ENCODE peak calls at places on chromosomes 11 and 22, in ten cellular contexts. One of them, this sample, is unnamed.

GRCh38 chr11:87284306-87284705 is 246.6 kb downstream of the TMEM135 start:
- DNase-seq in Kasumi-1: no peak
- DNase-seq in activated CD8-positive, alpha-beta memory T cell treated with anti-CD3 and anti-CD28 coated beads, Interleukin-2, amount 50 U/mL, for 4 hours: no peak
- DNase-seq in substantia nigra: no peak
- DNase-seq in activated T-cell treated with anti-CD3 and anti-CD28 coated beads, Interleukin-2, amount 50 U/mL, for 48 hours: no peak
- DNase-seq in SHP77 treated with DMSO at 0.1 percent for 48 hours: no peak
- DNase-seq in spleen: no peak
- DNase-seq in fibroblast of the aortic adventitia: no peak
- DNase-seq in mesothelial cell of epicardium: no peak
- DNase-seq in Right ventricle myocardium inferior: no peak
- DNase-seq in this sample: no peak

GRCh38 chr11:73252577-73253191 is 19.5 kb upstream of the P2RY6 start:
- DNase-seq in activated CD8-positive, alpha-beta memory T cell treated with anti-CD3 and anti-CD28 coated beads, Interleukin-2, amount 50 U/mL, for 4 hours: no peak
- DNase-seq in spleen: no peak
- DNase-seq in substantia nigra: no peak
- DNase-seq in Right ventricle myocardium inferior: no peak
- DNase-seq in fibroblast of the aortic adventitia: no peak
- DNase-seq in activated T-cell treated with anti-CD3 and anti-CD28 coated beads, Interleukin-2, amount 50 U/mL, for 48 hours: no peak
- DNase-seq in Kasumi-1: peak
- DNase-seq in mesothelial cell of epicardium: no peak
- DNase-seq in SHP77 treated with DMSO at 0.1 percent for 48 hours: peak
- DNase-seq in this sample: no peak

GRCh38 chr22:41898645-41899044 is 16.2 kb downstream of the SHISA8 start:
- DNase-seq in activated CD8-positive, alpha-beta memory T cell treated with anti-CD3 and anti-CD28 coated beads, Interleukin-2, amount 50 U/mL, for 4 hours: no peak
- DNase-seq in SHP77 treated with DMSO at 0.1 percent for 48 hours: no peak
- DNase-seq in Right ventricle myocardium inferior: peak
- DNase-seq in spleen: no peak
- DNase-seq in Kasumi-1: no peak
- DNase-seq in mesothelial cell of epicardium: no peak
- DNase-seq in substantia nigra: no peak
- DNase-seq in activated T-cell treated with anti-CD3 and anti-CD28 coated beads, Interleukin-2, amount 50 U/mL, for 48 hours: no peak
- DNase-seq in fibroblast of the aortic adventitia: no peak
- DNase-seq in this sample: no peak

GRCh38 chr11:129694966-129695365 is 120.7 kb upstream of the TMEM45B start:
- DNase-seq in Right ventricle myocardium inferior: no peak
- DNase-seq in spleen: no peak
- DNase-seq in activated T-cell treated with anti-CD3 and anti-CD28 coated beads, Interleukin-2, amount 50 U/mL, for 48 hours: no peak
- DNase-seq in fibroblast of the aortic adventitia: no peak
- DNase-seq in activated CD8-positive, alpha-beta memory T cell treated with anti-CD3 and anti-CD28 coated beads, Interleukin-2, amount 50 U/mL, for 4 hours: no peak
- DNase-seq in mesothelial cell of epicardium: no peak
- DNase-seq in Kasumi-1: no peak
- DNase-seq in substantia nigra: no peak
- DNase-seq in SHP77 treated with DMSO at 0.1 percent for 48 hours: no peak
- DNase-seq in this sample: no peak

GRCh38 chr22:45885941-45886395 is 91.0 kb downstream of the WNT7B start:
- DNase-seq in SHP77 treated with DMSO at 0.1 percent for 48 hours: no peak
- DNase-seq in activated T-cell treated with anti-CD3 and anti-CD28 coated beads, Interleukin-2, amount 50 U/mL, for 48 hours: no peak
- DNase-seq in substantia nigra: no peak
- DNase-seq in spleen: peak
- DNase-seq in fibroblast of the aortic adventitia: no peak
- DNase-seq in Right ventricle myocardium inferior: no peak
- DNase-seq in activated CD8-positive, alpha-beta memory T cell treated with anti-CD3 and anti-CD28 coated beads, Interleukin-2, amount 50 U/mL, for 4 hours: no peak
- DNase-seq in mesothelial cell of epicardium: no peak
- DNase-seq in Kasumi-1: no peak
- DNase-seq in this sample: peak

GRCh38 chr22:37498289-37498909 is 12.2 kb upstream of the MFNG start:
- DNase-seq in substantia nigra: no peak
- DNase-seq in activated CD8-positive, alpha-beta memory T cell treated with anti-CD3 and anti-CD28 coated beads, Interleukin-2, amount 50 U/mL, for 4 hours: peak
- DNase-seq in SHP77 treated with DMSO at 0.1 percent for 48 hours: no peak
- DNase-seq in Kasumi-1: peak
- DNase-seq in activated T-cell treated with anti-CD3 and anti-CD28 coated beads, Interleukin-2, amount 50 U/mL, for 48 hours: peak
- DNase-seq in fibroblast of the aortic adventitia: no peak
- DNase-seq in mesothelial cell of epicardium: no peak
- DNase-seq in Right ventricle myocardium inferior: no peak
- DNase-seq in spleen: peak
- DNase-seq in this sample: no peak

GRCh38 chr11:69667619-69668604 is 7.2 kb downstream of the LTO1 start:
- DNase-seq in activated CD8-positive, alpha-beta memory T cell treated with anti-CD3 and anti-CD28 coated beads, Interleukin-2, amount 50 U/mL, for 4 hours: no peak
- DNase-seq in substantia nigra: no peak
- DNase-seq in Right ventricle myocardium inferior: no peak
- DNase-seq in fibroblast of the aortic adventitia: no peak
- DNase-seq in spleen: peak
- DNase-seq in Kasumi-1: no peak
- DNase-seq in activated T-cell treated with anti-CD3 and anti-CD28 coated beads, Interleukin-2, amount 50 U/mL, for 48 hours: no peak
- DNase-seq in mesothelial cell of epicardium: no peak
- DNase-seq in SHP77 treated with DMSO at 0.1 percent for 48 hours: no peak
- DNase-seq in this sample: no peak

GRCh38 chr11:60345489-60345888 is 18.4 kb downstream of the MS4A6E start:
- DNase-seq in activated CD8-positive, alpha-beta memory T cell treated with anti-CD3 and anti-CD28 coated beads, Interleukin-2, amount 50 U/mL, for 4 hours: no peak
- DNase-seq in fibroblast of the aortic adventitia: no peak
- DNase-seq in spleen: peak
- DNase-seq in substantia nigra: no peak
- DNase-seq in mesothelial cell of epicardium: no peak
- DNase-seq in activated T-cell treated with anti-CD3 and anti-CD28 coated beads, Interleukin-2, amount 50 U/mL, for 48 hours: peak
- DNase-seq in Right ventricle myocardium inferior: no peak
- DNase-seq in SHP77 treated with DMSO at 0.1 percent for 48 hours: no peak
- DNase-seq in Kasumi-1: peak
- DNase-seq in this sample: no peak

GRCh38 chr11:132111781-132112380 is 741.5 kb downstream of the NTM start:
- DNase-seq in Kasumi-1: no peak
- DNase-seq in SHP77 treated with DMSO at 0.1 percent for 48 hours: no peak
- DNase-seq in fibroblast of the aortic adventitia: peak
- DNase-seq in substantia nigra: no peak
- DNase-seq in Right ventricle myocardium inferior: no peak
- DNase-seq in activated T-cell treated with anti-CD3 and anti-CD28 coated beads, Interleukin-2, amount 50 U/mL, for 48 hours: no peak
- DNase-seq in mesothelial cell of epicardium: no peak
- DNase-seq in spleen: no peak
- DNase-seq in activated CD8-positive, alpha-beta memory T cell treated with anti-CD3 and anti-CD28 coated beads, Interleukin-2, amount 50 U/mL, for 4 hours: no peak
- DNase-seq in this sample: no peak

GRCh38 chr11:764322-765024 is 12.8 kb downstream of the GATD1 start:
- DNase-seq in Kasumi-1: no peak
- DNase-seq in SHP77 treated with DMSO at 0.1 percent for 48 hours: no peak
- DNase-seq in mesothelial cell of epicardium: no peak
- DNase-seq in activated CD8-positive, alpha-beta memory T cell treated with anti-CD3 and anti-CD28 coated beads, Interleukin-2, amount 50 U/mL, for 4 hours: no peak
- DNase-seq in Right ventricle myocardium inferior: no peak
- DNase-seq in fibroblast of the aortic adventitia: no peak
- DNase-seq in activated T-cell treated with anti-CD3 and anti-CD28 coated beads, Interleukin-2, amount 50 U/mL, for 48 hours: no peak
- DNase-seq in spleen: no peak
- DNase-seq in substantia nigra: no peak
- DNase-seq in this sample: peak

GRCh38 chr11:12502041-12502440 is 124.7 kb downstream of the PARVA start:
- DNase-seq in SHP77 treated with DMSO at 0.1 percent for 48 hours: no peak
- DNase-seq in activated T-cell treated with anti-CD3 and anti-CD28 coated beads, Interleukin-2, amount 50 U/mL, for 48 hours: no peak
- DNase-seq in mesothelial cell of epicardium: no peak
- DNase-seq in fibroblast of the aortic adventitia: no peak
- DNase-seq in substantia nigra: no peak
- DNase-seq in Kasumi-1: no peak
- DNase-seq in Right ventricle myocardium inferior: no peak
- DNase-seq in activated CD8-positive, alpha-beta memory T cell treated with anti-CD3 and anti-CD28 coated beads, Interleukin-2, amount 50 U/mL, for 4 hours: no peak
- DNase-seq in spleen: no peak
- DNase-seq in this sample: no peak

GRCh38 chr11:29124436-29124835 is 892.4 kb downstream of the KCNA4 start:
- DNase-seq in fibroblast of the aortic adventitia: no peak
- DNase-seq in activated T-cell treated with anti-CD3 and anti-CD28 coated beads, Interleukin-2, amount 50 U/mL, for 48 hours: no peak
- DNase-seq in substantia nigra: no peak
- DNase-seq in activated CD8-positive, alpha-beta memory T cell treated with anti-CD3 and anti-CD28 coated beads, Interleukin-2, amount 50 U/mL, for 4 hours: no peak
- DNase-seq in SHP77 treated with DMSO at 0.1 percent for 48 hours: no peak
- DNase-seq in mesothelial cell of epicardium: no peak
- DNase-seq in spleen: no peak
- DNase-seq in Kasumi-1: no peak
- DNase-seq in Right ventricle myocardium inferior: no peak
- DNase-seq in this sample: no peak

GRCh38 chr11:38900156-38900679 is 2302.2 kb upstream of the RAG2 start:
- DNase-seq in mesothelial cell of epicardium: no peak
- DNase-seq in Kasumi-1: no peak
- DNase-seq in substantia nigra: no peak
- DNase-seq in activated T-cell treated with anti-CD3 and anti-CD28 coated beads, Interleukin-2, amount 50 U/mL, for 48 hours: no peak
- DNase-seq in spleen: no peak
- DNase-seq in SHP77 treated with DMSO at 0.1 percent for 48 hours: no peak
- DNase-seq in fibroblast of the aortic adventitia: no peak
- DNase-seq in activated CD8-positive, alpha-beta memory T cell treated with anti-CD3 and anti-CD28 coated beads, Interleukin-2, amount 50 U/mL, for 4 hours: no peak
- DNase-seq in Right ventricle myocardium inferior: no peak
- DNase-seq in this sample: no peak

This sample was measured in kidney.